ENCODE peak calls at places on chromosome 13, in six cellular contexts. One of them, this sample, is unnamed.
A peak's percentile ranks its signal among the peaks of the same experiment; 100 is the strongest.

GRCh38 chr13:60857698-60858097 is 460.7 kb downstream of the TDRD3 start:
- DNase-seq in GM12878: no peak
- DNase-seq in H1: no peak
- DNase-seq in K562: no peak
- DNase-seq in HepG2: no peak
- DNase-seq in HCT116: no peak
- DNase-seq in this sample: no peak

GRCh38 chr13:23628250-23628649 is 58.0 kb downstream of the TNFRSF19 start:
- DNase-seq in HCT116: no peak
- DNase-seq in H1: no peak
- DNase-seq in HepG2: no peak
- DNase-seq in GM12878: no peak
- DNase-seq in K562: no peak
- DNase-seq in this sample: no peak

GRCh38 chr13:23820530-23820929 is 68.7 kb downstream of the MIPEP start:
- DNase-seq in HCT116: no peak
- DNase-seq in GM12878: no peak
- DNase-seq in K562: no peak
- DNase-seq in HepG2: no peak
- DNase-seq in H1: no peak
- DNase-seq in this sample: no peak

GRCh38 chr13:98650376-98651107 is 73.6 kb upstream of the STK24 start:
- DNase-seq in HCT116: no peak
- DNase-seq in HepG2: no peak
- DNase-seq in K562: no peak
- DNase-seq in H1: no peak
- DNase-seq in GM12878: no peak
- DNase-seq in this sample: no peak

GRCh38 chr13:26926371-26926770 is 165.8 kb upstream of the GPR12 start:
- DNase-seq in H1: no peak
- DNase-seq in K562: no peak
- DNase-seq in HCT116: no peak
- DNase-seq in HepG2: no peak
- DNase-seq in GM12878: no peak
- DNase-seq in this sample: no peak

GRCh38 chr13:98509271-98510155 is 67.4 kb downstream of the STK24 start:
- DNase-seq in H1: no peak
- DNase-seq in K562: peak; percentile 93
- DNase-seq in GM12878: peak; percentile 79
- DNase-seq in HCT116: peak; percentile 63
- DNase-seq in HepG2: peak; percentile 30
- DNase-seq in this sample: no peak

GRCh38 chr13:102536695-102537485 is 59.9 kb upstream of the TPP2 start:
- DNase-seq in GM12878: no peak
- DNase-seq in HCT116: no peak
- DNase-seq in H1: no peak
- DNase-seq in HepG2: no peak
- DNase-seq in K562: no peak
- DNase-seq in this sample: no peak

GRCh38 chr13:75704942-75705320 is 68.8 kb downstream of the LMO7 start:
- DNase-seq in HCT116: peak; percentile 84
- DNase-seq in HepG2: no peak
- DNase-seq in H1: no peak
- DNase-seq in K562: no peak
- DNase-seq in GM12878: no peak
- DNase-seq in this sample: no peak

GRCh38 chr13:34750078-34750703 is 191.9 kb upstream of the NBEA start:
- DNase-seq in GM12878: no peak
- DNase-seq in HCT116: no peak
- DNase-seq in K562: no peak
- DNase-seq in H1: no peak
- DNase-seq in HepG2: no peak
- DNase-seq in this sample: no peak

GRCh38 chr13:44930907-44931676 is 58.2 kb downstream of the NUFIP1 start:
- DNase-seq in GM12878: no peak
- DNase-seq in HCT116: no peak
- DNase-seq in K562: no peak
- DNase-seq in HepG2: no peak
- DNase-seq in H1: no peak
- DNase-seq in this sample: peak; percentile 20

GRCh38 chr13:75372517-75372916 is 109.5 kb downstream of the TBC1D4 start:
- DNase-seq in HCT116: no peak
- DNase-seq in K562: peak; percentile 38
- DNase-seq in GM12878: no peak
- DNase-seq in HepG2: peak; percentile 44
- DNase-seq in H1: no peak
- DNase-seq in this sample: peak; percentile 11

GRCh38 chr13:79503473-79504017 is 22.6 kb downstream of the NDFIP2 start:
- DNase-seq in GM12878: no peak
- DNase-seq in HepG2: no peak
- DNase-seq in K562: no peak
- DNase-seq in H1: no peak
- DNase-seq in HCT116: no peak
- DNase-seq in this sample: no peak
- TF ChIP-seq ZNF274 in GM12878: no peak
- TF ChIP-seq ZNF274 in HepG2: no peak
- TF ChIP-seq ZNF274 in K562: no peak
- TF ChIP-seq ZNF274 in H1: no peak
- TF ChIP-seq ZNF274 in HCT116: no peak
- TF ChIP-seq ZNF274 in this sample: no peak

GRCh38 chr13:112703449-112703848 is 13.6 kb downstream of the ATP11A start:
- DNase-seq in GM12878: no peak
- DNase-seq in HepG2: no peak
- DNase-seq in K562: no peak
- DNase-seq in HCT116: no peak
- DNase-seq in H1: no peak
- DNase-seq in this sample: no peak

GRCh38 chr13:112704634-112705145 is 14.9 kb downstream of the ATP11A start:
- DNase-seq in H1: no peak
- DNase-seq in GM12878: no peak
- DNase-seq in HepG2: no peak
- DNase-seq in K562: no peak
- DNase-seq in HCT116: no peak
- DNase-seq in this sample: no peak

GRCh38 chr13:112702341-112702982 is 12.6 kb downstream of the ATP11A start:
- DNase-seq in HepG2: no peak
- DNase-seq in H1: no peak
- DNase-seq in HCT116: no peak
- DNase-seq in GM12878: no peak
- DNase-seq in K562: no peak
- DNase-seq in this sample: no peak

GRCh38 chr13:112703935-112704633 is 14.2 kb downstream of the ATP11A start:
- DNase-seq in K562: peak; percentile 78
- DNase-seq in HepG2: no peak
- DNase-seq in HCT116: no peak
- DNase-seq in GM12878: no peak
- DNase-seq in H1: no peak
- DNase-seq in this sample: no peak

GRCh38 chr13:112702983-112703379 is 13.1 kb downstream of the ATP11A start:
- DNase-seq in HCT116: no peak
- DNase-seq in H1: no peak
- DNase-seq in GM12878: no peak
- DNase-seq in HepG2: no peak
- DNase-seq in K562: no peak
- DNase-seq in this sample: no peak
- TF ChIP-seq ZNF274 in HCT116: no peak
- TF ChIP-seq ZNF274 in H1: no peak
- TF ChIP-seq ZNF274 in GM12878: no peak
- TF ChIP-seq ZNF274 in HepG2: no peak
- TF ChIP-seq ZNF274 in K562: no peak
- TF ChIP-seq ZNF274 in this sample: no peak

DNA sequence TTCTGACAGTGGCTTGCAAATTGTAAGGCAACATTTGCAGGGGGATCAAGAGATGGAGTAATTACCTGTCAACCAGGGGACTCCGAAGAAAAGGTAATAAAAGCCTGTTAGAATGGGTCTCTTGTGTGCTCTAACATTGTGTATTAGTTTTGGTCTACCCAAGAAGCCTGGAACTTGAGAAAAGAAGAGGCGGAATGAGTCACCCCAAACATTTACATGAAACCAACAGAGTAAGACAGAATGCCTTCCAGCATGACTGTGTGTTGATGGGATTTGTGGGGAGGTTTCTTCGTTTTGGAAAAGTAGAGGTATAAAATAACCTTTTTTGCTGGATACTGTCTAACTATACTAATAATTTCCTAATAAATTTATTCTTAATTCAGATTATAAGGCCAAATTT is 36.7 kb downstream of the ZAR1L start:
- DNase-seq in H1: no peak
- DNase-seq in GM12878: no peak
- DNase-seq in K562: no peak
- DNase-seq in HCT116: no peak
- DNase-seq in HepG2: no peak
- DNase-seq in this sample: peak; percentile 3
- TF ChIP-seq ZNF274 in H1: no peak
- TF ChIP-seq ZNF274 in GM12878: no peak
- TF ChIP-seq ZNF274 in K562: no peak
- TF ChIP-seq ZNF274 in HCT116: no peak
- TF ChIP-seq ZNF274 in HepG2: no peak
- TF ChIP-seq ZNF274 in this sample: no peak

GRCh38 chr13:25466880-25467279 is 95.1 kb downstream of the ATP8A2 start:
- DNase-seq in K562: no peak
- DNase-seq in GM12878: no peak
- DNase-seq in HCT116: no peak
- DNase-seq in H1: no peak
- DNase-seq in HepG2: peak; percentile 3
- DNase-seq in this sample: no peak
- TF ChIP-seq ZNF274 in K562: no peak
- TF ChIP-seq ZNF274 in GM12878: no peak
- TF ChIP-seq ZNF274 in HCT116: no peak
- TF ChIP-seq ZNF274 in H1: no peak
- TF ChIP-seq ZNF274 in HepG2: no peak
- TF ChIP-seq ZNF274 in this sample: no peak